ENCODE peak calls at places on chromosomes 1 and 21, in four cellular contexts. H is colonic mucosa, M is omental fat pad, F is fibroblast of the aortic adventitia. S is an unnamed sample.

GRCh38 chr1:96313216-96313615 is 408.4 kb upstream of the PTBP2 start:
- DNase-seq in H (no peak), F (peak; percentile 87), M (no peak), S (no peak)

GRCh38 chr1:231395996-231396385 is 26.1 kb downstream of the EGLN1 start:
- DNase-seq in M (no peak), H (no peak), F (no peak), S (no peak)

GRCh38 chr1:200038987-200039848 is 11.7 kb downstream of the NR5A2 start:
- DNase-seq in M (no peak), F (no peak), H (peak; percentile 61), S (peak; percentile 69)

GRCh38 chr1:109776911-109777310 is 13.2 kb upstream of the EPS8L3 start:
- DNase-seq in H (peak; percentile 86), M (peak; percentile 76), F (peak; percentile 87), S (peak; percentile 84)

GRCh38 chr1:7136166-7136953 is 351.1 kb downstream of the CAMTA1 start:
- DNase-seq in F (no peak), M (no peak), H (no peak), S (no peak)

GRCh38 chr21:44053567-44053966 is 41.5 kb downstream of the TRAPPC10 start:
- DNase-seq in M (no peak), H (no peak), F (no peak), S (no peak)

GRCh38 chr1:8121261-8122159 is 95.4 kb upstream of the ERRFI1 start:
- DNase-seq in M (no peak), F (peak; percentile 96), H (peak; percentile 44), S (no peak)

GRCh38 chr1:153977250-153978240 is at the start of gene JTB:
- DNase-seq in M (peak; percentile 78), F (peak; percentile 78), H (peak; percentile 94), S (peak; percentile 82)

GRCh38 chr1:112444269-112444668 is 48.3 kb downstream of the CTTNBP2NL start:
- DNase-seq in H (no peak), M (no peak), F (peak; percentile 46), S (no peak)

GRCh38 chr1:30977105-30977504 is 68.5 kb upstream of the SDC3 start:
- DNase-seq in H (no peak), F (peak; percentile 34), M (no peak), S (no peak)
- TF ChIP-seq CTCF in H (no peak), F (peak; percentile 34), M (no peak), S (peak; percentile 50)

GRCh38 chr1:210499956-210500355 is 171.3 kb downstream of the HHAT start:
- DNase-seq in H (no peak), F (no peak), M (no peak), S (no peak)
- TF ChIP-seq CTCF in H (no peak), F (no peak), M (no peak), S (no peak)

GRCh38 chr1:222167111-222167510 is 380.8 kb downstream of the HHIPL2 start:
- DNase-seq in H (peak; percentile 37), F (peak; percentile 72), M (no peak), S (no peak)
- TF ChIP-seq CTCF in H (peak; percentile 62), F (peak; percentile 70), M (no peak), S (peak; percentile 73)

GRCh38 chr1:223723351-223723904 is 11.1 kb downstream of the CAPN2 start:
- DNase-seq in H (no peak), F (no peak), M (no peak), S (no peak)
- TF ChIP-seq CTCF in H (no peak), F (no peak), M (no peak), S (no peak)

GRCh38 chr1:198056255-198056654 is 100.5 kb upstream of the NEK7 start:
- DNase-seq in F (no peak), M (no peak), H (no peak), S (no peak)
- TF ChIP-seq CTCF in F (no peak), M (no peak), H (no peak), S (peak; percentile 31)

DNA sequence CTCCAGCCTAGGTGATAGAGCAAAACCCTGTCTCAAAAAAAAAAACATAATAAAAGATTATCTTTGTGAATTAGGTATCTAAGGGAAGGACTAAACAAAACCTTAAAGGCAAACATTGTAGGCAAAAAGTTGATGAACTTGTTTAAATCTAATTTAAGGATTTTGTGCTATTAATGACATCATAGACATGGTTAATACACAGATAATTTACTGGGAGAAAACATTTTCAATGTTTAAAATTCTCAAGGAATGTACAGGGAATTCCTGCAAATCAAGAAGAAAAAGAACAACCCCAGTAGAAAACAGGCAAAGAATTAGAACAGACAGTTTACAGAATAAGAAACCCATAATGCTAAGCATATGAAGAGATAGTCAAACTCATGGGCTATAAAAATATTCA is 47.6 kb downstream of the ST3GAL3 start:
- DNase-seq in H (no peak), F (no peak), M (no peak), S (no peak)
- TF ChIP-seq CTCF in H (no peak), F (no peak), M (no peak), S (no peak)

GRCh38 chr1:30707412-30708360 is 15.7 kb downstream of the MATN1 start:
- DNase-seq in M (peak; percentile 48), F (peak; percentile 66), H (peak; percentile 76), S (peak; percentile 85)

GRCh38 chr1:30706528-30706927 is 16.9 kb downstream of the MATN1 start:
- DNase-seq in H (no peak), M (no peak), F (peak; percentile 48), S (no peak)

GRCh38 chr1:30710407-30710806 is 13.0 kb downstream of the MATN1 start:
- DNase-seq in H (no peak), F (no peak), M (no peak), S (no peak)

GRCh38 chr1:30705673-30706072 is 17.7 kb downstream of the MATN1 start:
- DNase-seq in F (no peak), H (no peak), M (no peak), S (no peak)

DNA sequence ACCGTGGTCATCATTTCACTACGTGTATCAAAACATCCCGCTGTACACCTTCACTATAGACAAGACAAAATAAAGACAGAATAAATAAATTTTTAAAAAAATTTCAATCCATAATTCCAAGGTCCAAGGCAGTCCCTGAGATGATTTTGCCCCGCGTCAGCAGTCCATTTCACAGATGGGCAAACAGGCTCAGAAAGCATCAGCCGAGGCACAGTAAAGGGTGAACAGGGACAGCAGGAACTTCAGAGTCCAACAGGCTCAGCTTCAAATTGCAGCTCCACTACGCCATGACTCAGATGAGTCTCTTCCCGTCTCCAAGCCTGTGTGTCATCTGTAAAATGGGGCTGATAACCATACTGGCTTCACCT is 15.0 kb downstream of the MATN1 start:
- DNase-seq in M (no peak), F (no peak), H (no peak), S (no peak)
- TF ChIP-seq CTCF in M (no peak), F (no peak), H (no peak), S (no peak)

GRCh38 chr1:162678439-162678838 is 46.2 kb downstream of the DDR2 start:
- DNase-seq in M (no peak), F (peak; percentile 87), H (no peak), S (no peak)
- TF ChIP-seq CTCF in M (no peak), F (no peak), H (no peak), S (no peak)

DNA sequence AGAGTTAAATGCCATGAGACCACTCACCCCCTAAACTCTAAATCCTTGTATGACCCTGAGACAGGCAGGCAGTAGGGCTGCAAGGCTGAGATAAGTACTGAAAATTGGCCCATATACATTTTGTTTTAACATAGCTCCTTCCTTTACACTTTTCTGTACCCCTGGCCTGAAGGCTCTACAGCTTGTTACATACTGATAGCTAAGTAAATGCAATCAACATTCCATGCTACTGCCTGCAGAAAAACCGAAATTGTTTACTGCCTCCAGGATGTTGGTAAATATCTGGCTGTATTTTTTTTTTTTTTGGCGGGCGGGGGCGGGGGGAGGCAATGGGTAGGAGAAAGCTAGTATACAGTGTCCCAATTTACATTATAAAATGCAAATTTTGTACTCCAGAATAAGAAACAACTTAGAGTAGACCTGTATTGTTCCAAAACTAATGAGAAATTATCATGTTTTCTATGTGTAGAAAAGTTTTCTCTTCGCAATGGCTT is 57.7 kb downstream of the NFIA start:
- DNase-seq in H (no peak), F (no peak), M (no peak), S (no peak)
- TF ChIP-seq CTCF in H (no peak), F (no peak), M (no peak), S (no peak)